ENCODE peak calls at places on chromosomes 6 and 20, in eight cellular contexts. W is GM13976, Q is HFFc6, G is psoas muscle, S is right atrium auricular region, L is Caco-2, E is endodermal cell, N is progenitor cell of endocrine pancreas. I is an unnamed sample.

GRCh38 chr6:21742238-21742660 is 148.7 kb downstream of the SOX4 start:
- DNase-seq in N (no peak), E (no peak), W (no peak), L (no peak), Q (peak), G (no peak), S (no peak), I (peak)

GRCh38 chr20:48192109-48192508 is 406.8 kb upstream of the SULF2 start:
- DNase-seq in L (no peak), W (no peak), E (peak), N (no peak), Q (no peak), S (no peak), G (no peak), I (no peak)

GRCh38 chr6:150293423-150294280 is 75.2 kb upstream of the IYD start:
- DNase-seq in E (no peak), N (no peak), W (no peak), G (no peak), L (no peak), Q (peak), S (no peak), I (no peak)

GRCh38 chr6:7313505-7314165 is 636 bp upstream of the SSR1 start:
- DNase-seq in Q (no peak), W (no peak), L (no peak), E (no peak), N (no peak), S (no peak), G (no peak), I (no peak)

GRCh38 chr6:19153270-19153980 is 683.7 kb upstream of the ID4 start:
- DNase-seq in N (no peak), W (no peak), L (no peak), E (no peak), Q (peak), G (no peak), S (peak), I (peak)

GRCh38 chr6:168925671-168926070 is 328.0 kb downstream of the THBS2 start:
- DNase-seq in L (no peak), G (no peak), E (peak), W (no peak), S (peak), N (no peak), Q (no peak), I (no peak)

GRCh38 chr20:667351-668034 is 8.1 kb downstream of the SCRT2 start:
- DNase-seq in S (peak), L (peak), G (peak), Q (no peak), N (peak), E (peak), W (peak), I (no peak)

GRCh38 chr20:41499961-41500725 is 118.0 kb downstream of the CHD6 start:
- DNase-seq in Q (peak), N (no peak), L (no peak), E (no peak), W (no peak), G (no peak), S (no peak), I (no peak)

GRCh38 chr20:59008715-59009336 is 1.8 kb upstream of the CTSZ start:
- DNase-seq in S (no peak), W (no peak), L (no peak), G (no peak), Q (no peak), E (no peak), N (no peak), I (no peak)

GRCh38 chr20:49411221-49411925 is 71.1 kb downstream of the KCNB1 start:
- DNase-seq in L (no peak), W (no peak), S (no peak), N (no peak), E (no peak), G (no peak), Q (no peak), I (no peak)

GRCh38 chr6:127547909-127548649 is 28.9 kb upstream of the C6orf58 start:
- DNase-seq in N (no peak), W (no peak), G (no peak), S (no peak), L (no peak), Q (peak), E (no peak), I (no peak)

GRCh38 chr6:70396163-70396562 is 17.1 kb upstream of the FAM135A start:
- DNase-seq in L (no peak), G (no peak), W (no peak), Q (no peak), S (no peak), E (no peak), N (no peak), I (no peak)

GRCh38 chr6:142728910-142729481 is 216.0 kb downstream of the HIVEP2 start:
- DNase-seq in N (no peak), L (peak), Q (no peak), W (no peak), E (no peak), G (no peak), S (no peak), I (peak)

GRCh38 chr6:168948990-168949531 is 304.6 kb downstream of the THBS2 start:
- DNase-seq in W (no peak), N (no peak), L (no peak), S (no peak), G (no peak), Q (no peak), E (no peak), I (no peak)

GRCh38 chr6:78619016-78619415 is 248.3 kb upstream of the IRAK1BP1 start:
- DNase-seq in W (no peak), L (no peak), Q (no peak), S (no peak), N (no peak), G (no peak), E (no peak), I (no peak)

GRCh38 chr6:41939091-41939847 is 2.3 kb downstream of the CCND3 start:
- DNase-seq in S (peak), N (no peak), L (peak), W (no peak), E (peak), G (peak), Q (peak), I (no peak)

GRCh38 chr20:63130654-63131577 is 85.0 kb downstream of the YTHDF1 start:
- DNase-seq in W (no peak), L (no peak), E (peak), G (no peak), Q (no peak), N (no peak), S (no peak), I (no peak)

GRCh38 chr6:33692760-33693158 is 18.7 kb downstream of the UQCC2 start:
- DNase-seq in L (no peak), E (no peak), W (peak), G (peak), S (no peak), N (no peak), Q (peak), I (no peak)

GRCh38 chr6:36387440-36388303 is at the start of gene ETV7:
- DNase-seq in N (no peak), L (peak), G (peak), W (peak), S (no peak), E (peak), Q (no peak), I (no peak)

GRCh38 chr6:44415424-44415823 is 27.9 kb downstream of the CDC5L start:
- DNase-seq in E (peak), S (no peak), N (no peak), L (no peak), Q (no peak), G (no peak), W (no peak), I (no peak)

GRCh38 chr6:7035837-7036249 is 71.9 kb upstream of the RREB1 start:
- DNase-seq in N (no peak), E (no peak), G (no peak), Q (no peak), W (no peak), S (no peak), L (no peak), I (no peak)

GRCh38 chr6:139941826-139942225 is 567.4 kb upstream of the CITED2 start:
- DNase-seq in S (no peak), E (no peak), Q (no peak), L (no peak), N (no peak), G (no peak), W (no peak), I (no peak)

GRCh38 chr6:167588920-167589614 is 237.6 kb upstream of the AFDN start:
- DNase-seq in S (peak), Q (no peak), L (no peak), W (no peak), E (peak), G (no peak), N (no peak), I (no peak)

GRCh38 chr6:27888576-27888975 is 23.6 kb downstream of the OR2B2 start:
- DNase-seq in N (no peak), E (peak), L (no peak), W (no peak), S (no peak), G (no peak), Q (no peak), I (no peak)

GRCh38 chr6:41538556-41539182 is 7.5 kb upstream of the FOXP4 start:
- DNase-seq in S (no peak), E (no peak), W (no peak), Q (no peak), N (no peak), G (no peak), L (peak), I (no peak)

GRCh38 chr6:49606696-49607390 is 29.8 kb downstream of the RHAG start:
- DNase-seq in N (no peak), L (peak), S (no peak), Q (peak), W (peak), E (peak), G (no peak), I (peak)

GRCh38 chr6:148768646-148769270 is 21.9 kb downstream of the UST start:
- DNase-seq in W (no peak), Q (no peak), E (no peak), G (no peak), S (no peak), N (no peak), L (no peak), I (no peak)

GRCh38 chr6:72032056-72032455 is 145.7 kb downstream of the RIMS1 start:
- DNase-seq in Q (peak), W (no peak), S (no peak), E (no peak), N (no peak), G (no peak), L (no peak), I (no peak)

GRCh38 chr20:33127422-33128097 is 40.4 kb upstream of the BPIFA2 start:
- DNase-seq in N (no peak), E (peak), W (no peak), Q (no peak), L (peak), S (peak), G (no peak), I (no peak)
- TF ChIP-seq CTCF in N (no peak), E (no peak), W (no peak), Q (no peak), L (no peak), S (no peak), G (no peak), I (no peak)

GRCh38 chr6:38739532-38739931 is 24.4 kb downstream of the DNAH8 start:
- DNase-seq in L (no peak), Q (no peak), E (no peak), W (no peak), S (no peak), N (no peak), G (no peak), I (no peak)
- TF ChIP-seq CTCF in L (peak), Q (peak), E (peak), W (no peak), S (no peak), N (peak), G (peak), I (peak)

GRCh38 chr20:34111057-34111711 is 859 bp downstream of the EIF2S2 start:
- DNase-seq in L (peak), E (no peak), N (no peak), S (no peak), G (peak), W (no peak), Q (peak), I (peak)

GRCh38 chr20:34109442-34109841 is 2.6 kb downstream of the EIF2S2 start:
- DNase-seq in S (no peak), Q (no peak), N (no peak), G (no peak), E (no peak), W (no peak), L (no peak), I (no peak)

GRCh38 chr20:34110025-34111013 is 1.7 kb downstream of the EIF2S2 start:
- DNase-seq in Q (no peak), L (no peak), E (no peak), W (peak), N (no peak), S (no peak), G (no peak), I (no peak)

GRCh38 chr20:34112600-34113061 is 588 bp upstream of the EIF2S2 start:
- DNase-seq in Q (no peak), S (peak), N (peak), G (no peak), W (peak), L (peak), E (no peak), I (no peak)

DNA sequence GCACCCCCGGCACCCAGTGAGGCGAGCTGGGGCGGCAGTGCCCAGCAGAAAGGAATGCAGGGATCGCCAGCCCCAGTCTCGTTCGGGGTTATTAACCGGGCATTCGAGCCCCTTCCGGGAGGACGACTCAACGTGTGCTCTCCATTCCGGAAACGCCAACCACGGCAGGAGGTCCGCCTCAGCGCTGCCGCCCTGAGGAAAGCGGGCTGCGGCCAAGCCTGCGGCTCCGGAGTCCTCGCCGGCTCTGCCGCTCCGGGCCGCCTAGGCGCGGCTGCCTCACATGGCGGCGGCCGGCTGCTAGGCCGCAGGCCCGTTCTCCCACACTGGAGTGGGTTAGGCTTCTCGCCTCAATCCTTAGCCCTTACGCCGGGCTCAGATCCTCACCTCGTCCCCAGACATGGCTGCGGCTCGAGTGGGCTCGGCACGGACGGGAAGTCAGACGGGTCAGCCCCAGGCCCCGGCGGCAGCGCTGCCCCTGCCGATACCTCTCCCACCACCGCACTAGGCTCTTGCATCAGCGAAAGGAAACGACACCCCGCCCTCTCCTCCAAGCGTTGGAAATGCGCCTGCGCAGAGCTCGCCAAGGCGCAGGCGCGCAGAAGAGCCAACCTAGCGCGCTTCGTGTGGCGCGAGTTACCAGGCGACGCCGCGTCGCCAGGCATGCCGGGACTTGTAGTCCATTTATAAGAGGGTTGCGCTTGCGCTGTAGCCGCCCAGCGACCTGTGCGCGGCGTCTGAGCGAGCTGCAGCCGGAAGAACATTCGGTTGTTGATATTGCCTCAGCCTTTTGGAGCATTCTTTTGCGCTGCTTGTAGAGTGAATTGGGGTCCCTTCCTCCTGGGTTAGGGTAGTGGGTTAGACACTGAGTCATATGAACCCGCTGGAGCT is at the start of gene EIF2S2:
- DNase-seq in Q (peak), E (peak), L (peak), N (peak), G (peak), W (peak), S (peak), I (peak)
- TF ChIP-seq CTCF in Q (no peak), E (peak), L (no peak), N (no peak), G (no peak), W (no peak), S (no peak), I (no peak)

DNA sequence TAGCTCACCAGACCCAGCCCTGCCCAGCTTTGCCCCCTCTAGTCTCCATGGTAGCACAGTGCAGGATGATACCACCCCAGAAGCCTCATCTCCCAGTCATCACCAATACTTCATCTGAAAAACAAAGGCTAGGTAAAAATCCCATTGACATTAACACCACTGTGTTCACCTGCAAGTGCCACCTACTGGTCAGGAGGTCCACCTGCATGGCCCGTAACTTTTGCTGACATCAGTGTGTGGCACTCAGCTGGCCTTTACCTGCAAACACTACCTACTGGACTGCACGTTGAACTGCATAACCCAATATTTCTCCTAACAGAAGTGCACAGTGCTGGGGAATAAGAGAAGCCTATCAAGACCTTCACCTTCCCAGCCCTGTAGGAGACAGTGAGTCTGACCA is 234.7 kb upstream of the ADGRB3 start:
- DNase-seq in W (no peak), Q (no peak), L (peak), N (no peak), E (peak), G (no peak), S (no peak), I (no peak)
- TF ChIP-seq CTCF in W (no peak), Q (no peak), L (no peak), N (no peak), E (peak), G (no peak), S (no peak), I (no peak)

DNA sequence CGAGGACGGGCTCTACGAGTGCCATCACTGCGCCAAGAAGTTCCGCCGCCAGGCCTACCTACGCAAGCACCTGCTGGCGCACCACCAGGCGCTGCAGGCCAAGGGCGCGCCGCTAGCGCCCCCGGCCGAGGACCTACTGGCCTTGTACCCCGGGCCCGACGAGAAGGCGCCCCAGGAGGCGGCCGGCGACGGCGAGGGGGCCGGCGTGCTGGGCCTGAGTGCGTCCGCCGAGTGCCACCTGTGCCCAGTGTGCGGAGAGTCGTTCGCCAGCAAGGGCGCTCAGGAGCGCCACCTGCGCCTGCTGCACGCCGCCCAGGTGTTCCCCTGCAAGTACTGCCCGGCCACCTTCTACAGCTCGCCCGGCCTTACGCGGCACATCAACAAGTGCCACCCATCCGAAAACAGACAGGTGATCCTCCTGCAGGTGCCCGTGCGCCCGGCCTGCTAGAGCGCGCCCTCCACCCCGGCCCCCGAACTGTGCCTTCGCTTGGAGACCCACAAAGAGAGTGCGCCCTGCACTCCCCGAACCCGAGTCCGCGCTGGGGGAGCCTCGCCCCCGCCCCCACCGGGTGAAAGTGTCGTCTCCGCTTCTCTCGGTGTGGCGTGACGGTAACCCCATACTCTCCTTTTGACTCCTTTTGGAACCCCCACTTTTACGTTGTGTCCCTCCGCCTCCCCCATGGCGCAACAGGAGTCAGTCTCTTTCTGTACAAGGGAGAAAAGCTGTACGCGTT is 1.6 kb downstream of the INSM1 start:
- DNase-seq in Q (no peak), E (peak), L (peak), S (no peak), N (peak), W (peak), G (no peak), I (no peak)
- TF ChIP-seq CTCF in Q (no peak), E (peak), L (peak), S (no peak), N (peak), W (no peak), G (no peak), I (no peak)

DNA sequence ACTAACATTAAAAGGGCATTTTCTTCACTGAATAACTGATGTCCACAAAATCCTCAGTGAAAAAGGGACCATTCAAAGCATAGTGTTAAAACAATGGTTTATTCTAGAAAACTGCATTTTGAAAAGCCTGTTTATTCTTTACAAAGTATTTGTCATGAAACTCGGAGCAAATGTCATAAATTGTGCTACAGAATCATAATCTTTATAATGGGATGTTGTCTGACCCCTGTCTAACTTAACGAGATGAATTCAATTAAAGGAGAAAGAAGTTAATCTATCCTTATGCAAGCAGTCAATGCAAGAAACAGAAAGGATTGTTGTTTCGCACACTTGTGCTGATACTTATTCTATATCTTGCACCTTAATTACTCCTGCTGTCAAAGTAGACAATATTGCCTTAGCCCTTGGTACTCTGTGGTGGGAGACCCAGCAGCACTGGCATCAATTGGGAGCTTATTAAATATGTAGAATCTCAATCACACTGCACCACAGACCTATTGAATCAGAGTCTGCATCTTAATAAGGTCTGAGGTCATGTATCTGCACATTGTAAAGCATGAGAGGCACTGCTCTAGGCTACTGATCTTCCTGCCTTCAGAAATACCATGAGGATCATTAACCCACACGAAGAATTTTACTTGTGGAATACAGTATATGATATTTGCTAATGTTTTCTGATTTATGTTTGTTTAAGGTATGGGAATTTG is 708.3 kb downstream of the HDGFL1 start:
- DNase-seq in L (no peak), G (no peak), E (no peak), S (no peak), Q (no peak), W (no peak), N (no peak), I (no peak)
- TF ChIP-seq CTCF in L (no peak), G (no peak), E (no peak), S (no peak), Q (no peak), W (no peak), N (no peak), I (no peak)

I was measured in AG09319.